ENCODE peak calls at places on chromosomes 6 and 20, in six cellular contexts. F is endothelial cell of umbilical vein, V is GM12891, O is suprapubic skin, L is sigmoid colon, Z is breast epithelium. C is an unnamed sample.

GRCh38 chr6:68196645-68197044 is 438.4 kb upstream of the ADGRB3 start:
- DNase-seq in F (no peak), V (no peak), O (no peak), L (no peak), Z (no peak), C (no peak)

GRCh38 chr6:41917528-41917927 is 3.4 kb downstream of the MED20 start:
- DNase-seq in F (peak; percentile 83), V (no peak), O (no peak), L (no peak), Z (no peak), C (no peak)

GRCh38 chr6:71396410-71396801 is 107.8 kb downstream of the OGFRL1 start:
- DNase-seq in F (no peak), V (no peak), O (no peak), L (no peak), Z (no peak), C (no peak)

GRCh38 chr6:89438248-89438647 is 5.3 kb downstream of the ANKRD6 start:
- DNase-seq in F (no peak), V (no peak), O (no peak), L (no peak), Z (no peak), C (no peak)

GRCh38 chr6:105873256-105873704 is 212.9 kb upstream of the PRDM1 start:
- DNase-seq in F (no peak), V (no peak), O (no peak), L (no peak), Z (no peak), C (no peak)

GRCh38 chr6:15433517-15433874 is 187.6 kb downstream of the JARID2 start:
- DNase-seq in F (no peak), V (no peak), O (no peak), L (no peak), Z (no peak), C (no peak)

GRCh38 chr20:9025643-9026042 is 43.2 kb upstream of the PLCB4 start:
- DNase-seq in F (no peak), V (no peak), O (no peak), L (no peak), Z (no peak), C (no peak)

GRCh38 chr6:118569498-118569897 is 21.4 kb downstream of the PLN start:
- DNase-seq in F (no peak), V (no peak), O (no peak), L (no peak), Z (no peak), C (no peak)

GRCh38 chr6:79796197-79796596 is 151.2 kb downstream of the ELOVL4 start:
- DNase-seq in F (no peak), V (no peak), O (no peak), L (no peak), Z (no peak), C (no peak)

GRCh38 chr6:137188855-137189254 is 15.4 kb upstream of the IL22RA2 start:
- DNase-seq in F (no peak), V (no peak), O (no peak), L (no peak), Z (no peak), C (no peak)

GRCh38 chr6:112311950-112312547 is 35.1 kb upstream of the RFPL4B start:
- DNase-seq in F (peak; percentile 51), V (no peak), O (no peak), L (no peak), Z (no peak), C (no peak)

GRCh38 chr6:45472383-45472782 is 94.6 kb upstream of the SUPT3H start:
- DNase-seq in F (no peak), V (no peak), O (no peak), L (peak; percentile 70), Z (peak; percentile 30), C (no peak)

GRCh38 chr20:7703436-7703835 is 236.8 kb downstream of the HAO1 start:
- DNase-seq in F (no peak), V (no peak), O (no peak), L (no peak), Z (no peak), C (no peak)

GRCh38 chr6:108133594-108134179 is 32.1 kb upstream of the NR2E1 start:
- DNase-seq in F (peak; percentile 80), V (peak; percentile 39), O (no peak), L (peak; percentile 75), Z (peak; percentile 67), C (no peak)

GRCh38 chr20:3901028-3901746 is 12.0 kb downstream of the PANK2 start:
- DNase-seq in F (no peak), V (no peak), O (no peak), L (no peak), Z (no peak), C (no peak)

GRCh38 chr6:154232013-154232920 is 124.3 kb downstream of the IPCEF1 start:
- DNase-seq in F (no peak), V (no peak), O (no peak), L (no peak), Z (no peak), C (no peak)

GRCh38 chr6:101276066-101276465 is 117.4 kb upstream of the GRIK2 start:
- DNase-seq in F (no peak), V (no peak), O (no peak), L (no peak), Z (no peak), C (no peak)

GRCh38 chr6:11650297-11650696 is 112.7 kb downstream of the TMEM170B start:
- DNase-seq in F (peak; percentile 99), V (no peak), O (no peak), L (no peak), Z (no peak), C (no peak)

GRCh38 chr20:22532598-22532997 is 51.8 kb downstream of the FOXA2 start:
- DNase-seq in F (no peak), V (no peak), O (no peak), L (no peak), Z (no peak), C (peak; percentile 70)

GRCh38 chr20:3786126-3786484 is 435 bp downstream of the CENPB start:
- DNase-seq in F (peak; percentile 67), V (no peak), O (peak; percentile 79), L (no peak), Z (peak; percentile 50), C (no peak)

GRCh38 chr20:58661298-58662141 is 10.4 kb downstream of the STX16 start:
- DNase-seq in F (peak; percentile 36), V (no peak), O (no peak), L (no peak), Z (no peak), C (peak; percentile 83)

DNA sequence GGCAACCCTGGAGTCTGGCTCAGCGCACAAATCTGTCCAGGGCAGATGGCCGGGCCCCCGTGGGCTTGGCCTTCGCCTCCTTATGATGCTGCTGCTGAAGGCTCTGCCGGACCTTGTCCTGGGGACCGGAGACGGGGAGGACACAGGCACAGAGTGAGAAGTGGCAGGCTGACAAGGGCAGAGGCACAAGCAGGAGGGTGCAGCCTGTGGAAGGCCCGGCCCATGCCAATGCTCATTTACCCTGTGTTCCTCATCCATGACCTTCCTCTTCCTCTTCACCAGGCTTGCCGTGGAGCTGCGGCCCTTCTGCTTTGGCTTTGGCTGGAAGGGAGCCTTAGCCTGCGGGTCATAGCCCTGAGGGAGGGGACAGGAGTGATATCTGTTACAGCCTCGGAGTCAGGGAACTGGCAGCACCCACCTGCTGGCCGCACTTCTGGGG is 2.4 kb downstream of the B3GALT4 start:
- DNase-seq in F (no peak), V (no peak), O (no peak), L (no peak), Z (no peak), C (no peak)
- TF ChIP-seq POLR2AphosphoS5 in F (no peak), V (no peak), O (no peak), L (no peak), Z (no peak), C (no peak)

GRCh38 chr20:14696937-14697336 is 359.5 kb upstream of the FLRT3 start:
- DNase-seq in F (no peak), V (no peak), O (no peak), L (no peak), Z (no peak), C (no peak)

GRCh38 chr20:14700641-14700965 is 363.2 kb upstream of the FLRT3 start:
- DNase-seq in F (no peak), V (no peak), O (no peak), L (no peak), Z (no peak), C (no peak)

GRCh38 chr20:14698605-14699373 is 361.4 kb upstream of the FLRT3 start:
- DNase-seq in F (no peak), V (no peak), O (no peak), L (no peak), Z (no peak), C (no peak)

DNA sequence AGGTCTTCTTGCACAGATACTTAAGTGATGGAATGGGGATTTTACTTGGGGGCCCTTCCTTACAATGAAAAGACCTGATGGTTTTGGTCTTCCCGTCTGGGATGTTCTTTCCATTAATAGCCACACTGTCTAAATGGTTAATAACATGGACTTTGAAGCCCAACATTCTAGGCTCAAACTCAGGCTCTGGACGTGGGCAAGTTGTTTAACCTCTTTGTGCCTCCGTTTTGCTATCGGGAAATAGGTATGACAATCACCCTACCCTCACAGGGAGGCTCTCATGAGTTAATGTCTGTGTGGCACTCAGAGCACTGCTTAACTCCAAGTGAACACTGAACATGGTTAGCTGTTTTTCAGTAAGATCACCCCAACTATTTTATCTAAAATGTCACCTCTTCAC is 360.7 kb upstream of the FLRT3 start:
- DNase-seq in F (no peak), V (no peak), O (no peak), L (no peak), Z (no peak), C (no peak)
- TF ChIP-seq POLR2A in F (no peak), V (no peak), O (no peak), L (no peak), Z (no peak), C (no peak)

DNA sequence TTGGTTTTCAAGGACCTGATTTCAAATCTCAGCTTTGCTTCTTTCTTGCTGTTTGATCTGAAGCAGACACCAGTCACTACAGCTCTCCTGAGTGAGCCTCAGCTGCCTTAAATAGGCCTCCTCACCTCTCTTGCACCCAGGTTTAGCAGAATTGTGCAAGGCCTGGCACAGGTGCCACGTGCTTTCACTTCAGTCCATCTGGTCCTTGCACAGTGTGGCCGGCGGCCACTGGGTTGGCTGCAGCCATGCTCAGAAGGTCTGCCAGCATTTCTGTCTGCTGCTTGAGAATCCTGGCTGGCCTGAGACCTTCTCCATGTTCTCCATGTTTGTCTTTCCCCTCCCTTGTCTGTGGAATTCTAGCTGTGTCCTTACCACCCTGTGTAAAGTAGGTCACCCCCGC is 14.5 kb upstream of the DAAM2 start:
- DNase-seq in F (no peak), V (no peak), O (no peak), L (no peak), Z (no peak), C (peak; percentile 86)
- TF ChIP-seq POLR2AphosphoS5 in F (no peak), V (no peak), O (no peak), L (no peak), Z (no peak), C (peak; percentile 46)

GRCh38 chr6:133964702-133965101 is 11.7 kb downstream of the TBPL1 start:
- DNase-seq in F (no peak), V (no peak), O (no peak), L (no peak), Z (no peak), C (no peak)

GRCh38 chr6:133959667-133960368 is 6.8 kb downstream of the TBPL1 start:
- DNase-seq in F (no peak), V (no peak), O (no peak), L (no peak), Z (no peak), C (no peak)

GRCh38 chr6:133958782-133959181 is 5.8 kb downstream of the TBPL1 start:
- DNase-seq in F (no peak), V (no peak), O (no peak), L (no peak), Z (no peak), C (no peak)

GRCh38 chr6:133964052-133964451 is 11.0 kb downstream of the TBPL1 start:
- DNase-seq in F (peak; percentile 21), V (no peak), O (no peak), L (no peak), Z (no peak), C (no peak)

GRCh38 chr6:133961831-133962230 is 8.8 kb downstream of the TBPL1 start:
- DNase-seq in F (no peak), V (no peak), O (no peak), L (no peak), Z (no peak), C (no peak)
- TF ChIP-seq POLR2A in F (no peak), V (no peak), O (no peak), L (no peak), Z (no peak), C (no peak)